ENCODE peak calls at places on chromosomes 13 and 19, in six cellular contexts. G is HepG2, B is lung, Z is cardiac muscle cell, N is heart right ventricle, W is K562. I is an unnamed sample.

GRCh38 chr19:7340959-7341837 is 7.5 kb upstream of the ARHGEF18 start:
- DNase-seq in G (peak; percentile 73), B (peak; percentile 80), Z (peak; percentile 83), N (peak; percentile 78), W (peak; percentile 46), I (peak; percentile 82)

GRCh38 chr13:92407858-92408257 is 818.7 kb upstream of the GPC6 start:
- DNase-seq in G (no peak), B (no peak), Z (no peak), N (no peak), W (no peak), I (no peak)

GRCh38 chr13:101706651-101707050 is 254.2 kb downstream of the ITGBL1 start:
- DNase-seq in G (peak; percentile 4), B (peak; percentile 36), Z (no peak), N (no peak), W (no peak), I (no peak)

GRCh38 chr13:37429976-37430375 is 168.6 kb downstream of the POSTN start:
- DNase-seq in G (no peak), B (no peak), Z (no peak), N (no peak), W (no peak), I (no peak)

GRCh38 chr13:73136776-73137175 is 78.0 kb downstream of the KLF5 start:
- DNase-seq in G (no peak), B (no peak), Z (peak; percentile 8), N (no peak), W (no peak), I (no peak)

GRCh38 chr19:45514376-45515051 is 7.2 kb downstream of the VASP start:
- DNase-seq in G (peak; percentile 95), B (no peak), Z (no peak), N (no peak), W (no peak), I (no peak)

GRCh38 chr13:73722120-73722519 is 412.1 kb downstream of the KLF12 start:
- DNase-seq in G (peak; percentile 5), B (no peak), Z (no peak), N (no peak), W (no peak), I (no peak)

GRCh38 chr13:99285432-99286182 is 21.6 kb downstream of the GPR183 start:
- DNase-seq in G (peak; percentile 42), B (no peak), Z (peak; percentile 39), N (peak; percentile 44), W (no peak), I (peak; percentile 49)

GRCh38 chr13:45674908-45675307 is 27.2 kb upstream of the CBY2 start:
- DNase-seq in G (no peak), B (no peak), Z (peak; percentile 46), N (no peak), W (no peak), I (no peak)

GRCh38 chr13:31927219-31927653 is 104.3 kb upstream of the FRY start:
- DNase-seq in G (peak; percentile 19), B (no peak), Z (no peak), N (no peak), W (no peak), I (no peak)

GRCh38 chr13:22800726-22801401 is 379.9 kb upstream of the SGCG start:
- DNase-seq in G (no peak), B (no peak), Z (no peak), N (peak; percentile 16), W (no peak), I (no peak)

GRCh38 chr13:61040180-61040579 is 375.5 kb downstream of the PCDH20 start:
- DNase-seq in G (no peak), B (no peak), Z (no peak), N (no peak), W (no peak), I (no peak)

GRCh38 chr13:109162248-109163051 is 533.0 kb downstream of the MYO16 start:
- DNase-seq in G (no peak), B (no peak), Z (no peak), N (no peak), W (no peak), I (no peak)

GRCh38 chr13:50275392-50276063 is 260.3 kb downstream of the KCNRG start:
- DNase-seq in G (peak; percentile 54), B (no peak), Z (no peak), N (no peak), W (no peak), I (no peak)

GRCh38 chr13:48318014-48318713 is 14.6 kb downstream of the RB1 start:
- DNase-seq in G (no peak), B (no peak), Z (no peak), N (peak; percentile 30), W (no peak), I (no peak)

GRCh38 chr13:19606152-19606551 is 27.3 kb upstream of the MPHOSPH8 start:
- DNase-seq in G (no peak), B (no peak), Z (no peak), N (no peak), W (no peak), I (no peak)

GRCh38 chr13:110887242-110887954 is 27.5 kb downstream of the ANKRD10 start:
- DNase-seq in G (no peak), B (no peak), Z (no peak), N (no peak), W (no peak), I (no peak)
- TF ChIP-seq CTCF in G (no peak), B (no peak), Z (no peak), N (no peak), W (no peak), I (no peak)

GRCh38 chr19:1410789-1411188 is 3.4 kb downstream of the DAZAP1 start:
- DNase-seq in G (no peak), B (no peak), Z (no peak), N (no peak), W (no peak), I (no peak)
- H3K27ac ChIP-seq in G (peak overlapping the region; percentile 30), B (peak overlapping the region; percentile 34), Z (no peak overlapping the region), N (peak overlapping the region; percentile 67), W (peak overlapping the region; percentile 99), I (no peak overlapping the region)

GRCh38 chr19:51691122-51692064 is 1.7 kb upstream of the SPACA6 start:
- DNase-seq in G (no peak), B (no peak), Z (peak; percentile 28), N (no peak), W (no peak), I (no peak)
- H3K4me3 ChIP-seq in G (peak overlapping the region; percentile 74), B (no peak overlapping the region), Z (peak overlapping the region; percentile 54), N (peak overlapping the region; percentile 81), W (peak overlapping the region; percentile 52), I (peak overlapping the region; percentile 82)

DNA sequence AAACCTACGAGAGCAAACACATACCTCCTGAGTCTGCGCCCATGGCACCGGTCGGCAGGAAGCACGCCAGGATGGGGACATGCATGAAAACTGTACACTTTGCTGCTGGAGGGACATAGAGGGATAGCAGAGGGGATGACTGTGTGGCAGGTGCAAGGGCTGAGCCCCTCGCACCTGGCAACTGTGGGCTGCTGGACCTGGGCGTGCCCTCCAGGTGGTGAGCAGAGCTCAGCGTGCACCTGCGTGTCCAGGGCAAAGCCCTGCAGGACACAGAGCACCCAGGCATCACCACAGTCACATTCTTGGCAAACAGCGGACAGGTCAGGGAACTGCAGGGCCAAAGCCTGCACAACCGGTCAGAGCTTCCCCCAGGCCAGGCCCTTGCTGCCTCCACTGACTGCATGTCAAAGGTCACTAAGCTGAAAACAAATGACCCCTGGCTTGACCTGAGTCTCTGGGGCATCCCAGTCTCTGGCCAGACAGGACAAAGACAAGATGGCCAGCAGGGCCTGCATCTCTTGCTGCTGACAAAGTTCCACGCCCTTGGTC is 9.0 kb upstream of the ISYNA1 start:
- DNase-seq in G (no peak), B (no peak), Z (no peak), N (no peak), W (no peak), I (no peak)
- TF ChIP-seq CTCF in G (no peak), B (no peak), Z (no peak), N (no peak), W (no peak), I (no peak)

GRCh38 chr19:47241919-47242644 is 11.1 kb upstream of the BBC3 start:
- DNase-seq in G (no peak), B (no peak), Z (no peak), N (no peak), W (no peak), I (no peak)
- H3K27ac ChIP-seq in G (no peak overlapping the region), B (no peak overlapping the region), Z (no peak overlapping the region), N (peak overlapping the region; percentile 33), W (peak overlapping the region; percentile 74), I (no peak overlapping the region)

DNA sequence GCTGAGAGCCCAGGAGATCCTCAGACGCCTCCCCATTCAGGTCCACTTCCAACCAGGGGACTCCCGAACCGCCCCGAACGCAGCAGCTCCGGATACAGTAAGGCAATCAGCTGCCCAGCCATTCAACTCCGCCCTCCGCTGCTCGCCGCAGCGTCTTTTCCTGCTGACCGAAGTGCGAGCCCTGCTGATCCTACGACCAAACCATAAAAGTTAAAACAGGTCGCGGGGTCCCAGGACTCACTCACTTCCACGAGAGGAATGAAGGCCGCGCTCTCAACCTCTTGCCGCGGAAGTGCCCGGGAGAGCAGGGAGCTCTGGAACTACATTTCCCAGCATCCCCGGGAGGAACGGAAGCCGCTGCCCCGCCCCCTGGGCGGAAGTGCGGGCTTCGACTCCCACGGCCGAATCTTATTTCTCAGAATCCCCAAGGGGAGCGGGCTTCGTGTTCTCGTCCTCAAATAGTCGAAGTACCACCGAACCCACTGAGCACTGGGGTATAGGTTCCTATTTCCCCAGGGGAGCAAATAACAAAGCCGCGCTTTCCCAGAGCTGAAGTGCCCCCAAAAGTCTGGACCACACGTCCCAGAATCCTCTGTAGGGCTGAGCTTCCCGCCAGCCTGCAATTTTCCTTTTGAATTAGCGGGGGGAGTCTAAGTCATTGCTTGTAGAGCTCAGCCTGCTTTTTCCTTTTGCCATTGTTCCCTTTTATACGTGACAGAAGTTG is at the start of gene ZNF45:
- DNase-seq in G (peak; percentile 88), B (peak; percentile 93), Z (peak; percentile 94), N (peak; percentile 94), W (peak; percentile 91), I (peak; percentile 92)
- H3K4me3 ChIP-seq in G (peak within 1 kb of the TSS; percentile 81), B (peak within 1 kb of the TSS; percentile 89), Z (peak within 1 kb of the TSS; percentile 80), N (peak within 1 kb of the TSS; percentile 56), W (peak within 1 kb of the TSS; percentile 79), I (peak within 1 kb of the TSS; percentile 90)

DNA sequence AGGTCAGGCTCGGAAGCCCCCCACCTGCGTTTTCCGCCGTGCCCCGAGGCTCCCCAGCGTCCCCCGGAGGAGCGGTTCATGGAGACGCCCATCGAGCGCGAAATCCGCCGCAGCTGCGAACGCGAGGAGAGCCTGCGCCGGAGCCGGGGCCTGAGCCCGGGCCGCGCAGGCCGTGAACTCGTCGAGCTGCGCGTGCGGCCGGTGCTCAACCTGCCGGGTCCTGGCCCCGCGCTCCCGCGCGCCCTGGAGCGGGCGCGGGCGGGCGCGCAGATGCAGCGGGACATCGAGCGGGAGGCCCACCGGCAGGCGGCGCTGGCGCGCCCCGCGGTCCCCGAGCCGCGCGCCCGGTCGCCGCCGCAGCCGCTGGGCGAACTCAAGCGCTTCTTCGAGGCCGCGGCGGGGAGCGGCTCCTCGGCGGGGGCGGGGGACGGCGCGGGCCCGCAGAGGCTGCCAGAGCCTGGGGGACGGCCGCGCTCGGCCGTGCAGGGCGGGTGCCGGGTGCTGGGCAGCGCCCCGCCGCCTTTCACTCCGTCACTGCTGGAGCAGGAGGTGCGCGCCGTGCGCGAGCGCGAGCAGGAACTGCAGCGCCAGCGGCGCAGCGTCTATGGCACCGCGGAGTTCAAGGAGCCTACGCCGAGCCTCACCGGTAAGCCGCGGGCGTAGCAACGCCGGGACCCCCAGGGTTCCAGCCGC is 792 bp downstream of the MISP3 start:
- DNase-seq in G (no peak), B (peak; percentile 77), Z (peak; percentile 86), N (peak; percentile 66), W (peak; percentile 84), I (peak; percentile 67)
- TF ChIP-seq CTCF in G (peak; percentile 32), B (peak; percentile 30), Z (peak; percentile 7), N (peak; percentile 25), W (peak; percentile 88), I (peak; percentile 70)

I was measured in WERI-Rb-1.